ENCODE peak calls at places on chromosomes 13 and 19, in ten cellular contexts. H, E, M, G, S, O, X, J, A and Q are unnamed samples. For H3K4me1, the result is how much of the 10 kb centered on the place peaks cover.

GRCh38 chr13:23934481-23934880 is 37.2 kb upstream of the C1QTNF9B start:
- DNase-seq in O (no peak), H (no peak), M (no peak), G (peak), X (no peak), J (no peak), S (no peak), A (no peak), E (no peak), Q (no peak)

GRCh38 chr13:41061914-41062837 is 867 bp downstream of the WBP4 start:
- DNase-seq in H (no peak), S (no peak), J (peak), E (no peak), A (peak), M (no peak), X (no peak), G (peak), O (no peak), Q (peak)

GRCh38 chr19:16351133-16351809 is 26.6 kb downstream of the KLF2 start:
- DNase-seq in M (no peak), G (no peak), E (no peak), J (no peak), A (peak), X (no peak), O (no peak), S (no peak), H (no peak), Q (no peak)

GRCh38 chr19:30927705-30928104 is 421.5 kb downstream of the TSHZ3 start:
- DNase-seq in O (no peak), J (no peak), G (no peak), S (no peak), E (no peak), H (no peak), A (no peak), M (no peak), X (no peak), Q (no peak)

GRCh38 chr13:89267734-89268133 is 1596.6 kb downstream of the SLITRK5 start:
- DNase-seq in X (no peak), H (peak), G (peak), M (no peak), S (no peak), A (no peak), O (no peak), J (no peak), E (no peak), Q (no peak)

GRCh38 chr13:25916119-25916518 is 135.7 kb downstream of the SHISA2 start:
- DNase-seq in H (no peak), G (no peak), A (no peak), M (no peak), X (no peak), S (no peak), J (no peak), E (no peak), O (no peak), Q (no peak)

GRCh38 chr13:45441633-45442032 is 23.1 kb upstream of the COG3 start:
- DNase-seq in M (no peak), J (no peak), A (no peak), E (no peak), X (no peak), H (peak), G (peak), O (no peak), S (no peak), Q (no peak)

GRCh38 chr19:45496349-45496953 is 396 bp downstream of the RTN2 start:
- DNase-seq in M (peak), H (no peak), S (no peak), O (no peak), E (peak), G (no peak), J (no peak), X (no peak), A (peak), Q (peak)

GRCh38 chr19:29965529-29965928 is 23.5 kb downstream of the URI1 start:
- DNase-seq in M (no peak), E (no peak), A (no peak), X (no peak), O (no peak), G (peak), H (no peak), S (no peak), J (no peak), Q (no peak)

GRCh38 chr13:41224113-41225110 is 30.0 kb upstream of the KBTBD7 start:
- DNase-seq in M (no peak), E (no peak), X (no peak), H (peak), A (no peak), O (no peak), J (no peak), G (peak), S (no peak), Q (no peak)

GRCh38 chr19:13574933-13575332 is 68.7 kb upstream of the CACNA1A start:
- DNase-seq in S (no peak), M (no peak), G (no peak), H (no peak), E (no peak), O (no peak), J (no peak), A (no peak), X (no peak), Q (no peak)

GRCh38 chr19:57675881-57676280 is 5.9 kb upstream of the ZNF551 start:
- DNase-seq in X (no peak), O (no peak), S (no peak), G (no peak), A (no peak), H (no peak), J (no peak), E (no peak), M (no peak), Q (no peak)

GRCh38 chr19:44689290-44690130 is 9.4 kb upstream of the CEACAM16 start:
- DNase-seq in J (peak), M (peak), H (no peak), O (peak), A (peak), G (peak), E (peak), X (peak), S (peak), Q (peak)

GRCh38 chr13:44350775-44351504 is 22.7 kb upstream of the SERP2 start:
- DNase-seq in G (no peak), O (no peak), J (no peak), M (no peak), E (no peak), H (no peak), A (no peak), S (no peak), X (no peak), Q (no peak)

GRCh38 chr13:87677334-87678234 is 6.4 kb downstream of the SLITRK5 start:
- DNase-seq in O (no peak), G (peak), A (peak), J (no peak), E (no peak), X (no peak), H (no peak), M (peak), S (no peak), Q (peak)

GRCh38 chr13:29581666-29582065 is 13.8 kb downstream of the SLC7A1 start:
- DNase-seq in E (no peak), M (no peak), J (no peak), O (no peak), A (no peak), H (no peak), X (no peak), S (no peak), G (no peak), Q (no peak)

GRCh38 chr19:14479985-14480694 is 5.0 kb upstream of the PTGER1 start:
- DNase-seq in H (no peak), J (no peak), A (no peak), E (no peak), G (peak), M (no peak), S (peak), O (peak), X (no peak), Q (peak)

GRCh38 chr19:5805465-5806132 is 732 bp downstream of the NRTN start:
- DNase-seq in E (no peak), H (peak), J (peak), S (no peak), M (peak), O (peak), A (peak), X (peak), G (peak), Q (peak)

GRCh38 chr13:52405369-52405766 is 604 bp downstream of the THSD1 start:
- DNase-seq in S (no peak), H (peak), A (no peak), G (no peak), O (no peak), M (no peak), X (no peak), J (no peak), E (peak), Q (no peak)

GRCh38 chr19:50330365-50331078 is 1.3 kb upstream of the KCNC3 start:
- DNase-seq in H (no peak), X (peak), O (peak), E (peak), M (peak), J (peak), G (no peak), A (peak), S (peak), Q (peak)

GRCh38 chr13:112140366-112140765 is 73.4 kb downstream of the SOX1 start:
- DNase-seq in G (no peak), S (no peak), A (no peak), O (no peak), E (no peak), X (no peak), H (no peak), M (no peak), J (no peak), Q (no peak)

GRCh38 chr13:112719556-112719955 is 29.7 kb downstream of the ATP11A start:
- DNase-seq in J (no peak), X (no peak), E (no peak), G (no peak), A (no peak), S (no peak), H (no peak), O (no peak), M (no peak), Q (no peak)

GRCh38 chr19:57830071-57830602 is at the start of gene ZNF587B:
- DNase-seq in M (peak), H (peak), X (peak), J (peak), G (peak), S (no peak), O (peak), E (peak), A (peak), Q (peak)

GRCh38 chr13:102742506-102742905 is 31.1 kb downstream of the TEX30 start:
- DNase-seq in S (no peak), H (no peak), E (no peak), O (no peak), X (no peak), G (no peak), A (no peak), M (no peak), J (no peak), Q (no peak)

GRCh38 chr19:2255982-2256685 is at the start of gene JSRP1:
- DNase-seq in O (no peak), J (no peak), G (no peak), A (no peak), X (no peak), E (peak), S (no peak), H (no peak), M (no peak), Q (no peak)

GRCh38 chr19:3027292-3027691 is 1.8 kb downstream of the TLE2 start:
- DNase-seq in E (no peak), X (no peak), H (no peak), A (no peak), J (no peak), O (no peak), G (no peak), S (no peak), M (no peak), Q (no peak)

DNA sequence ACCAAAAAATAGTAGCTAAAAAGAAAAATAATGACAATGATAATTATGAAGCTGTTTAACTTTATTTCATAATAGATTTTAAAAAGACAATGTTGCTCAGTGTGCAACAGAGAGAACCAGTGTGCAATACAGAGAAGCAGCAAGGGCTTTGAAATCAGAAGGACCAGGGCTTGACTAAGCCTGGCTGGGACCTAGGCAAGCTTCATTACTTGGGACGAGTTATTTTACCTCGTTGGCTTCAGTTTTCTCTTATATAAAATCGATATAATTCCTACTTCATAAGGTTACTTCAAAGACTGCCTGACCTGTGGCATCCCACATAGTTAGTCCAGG is 56.9 kb downstream of the MBNL2 start:
- DNase-seq in M (no peak), H (no peak), J (no peak), E (no peak), X (no peak), G (no peak), O (no peak), A (no peak), S (no peak), Q (no peak)
- H3K4me1 ChIP-seq in M (under half), H (half or more), J (under half), E (half or more), X (half or more), G (under half), O (half or more), A (half or more), S (under half), Q (under half)

GRCh38 chr13:34358811-34359513 is 541.0 kb downstream of the RFC3 start:
- DNase-seq in S (no peak), M (no peak), A (no peak), J (no peak), X (no peak), O (no peak), G (peak), H (peak), E (no peak), Q (no peak)
- H3K4me1 ChIP-seq in S (under half), M (under half), A (under half), J (under half), X (under half), O (under half), G (under half), H (under half), E (under half), Q (under half)

GRCh38 chr13:113862191-113862765 is 1.6 kb downstream of the GAS6 start:
- DNase-seq in X (no peak), J (no peak), O (no peak), H (peak), G (peak), S (no peak), M (peak), A (no peak), E (peak), Q (no peak)

GRCh38 chr13:113859311-113860050 is 4.4 kb downstream of the GAS6 start:
- DNase-seq in O (no peak), M (no peak), A (no peak), S (no peak), H (no peak), E (no peak), J (no peak), G (no peak), X (no peak), Q (no peak)

GRCh38 chr13:113860579-113861432 is 3.1 kb downstream of the GAS6 start:
- DNase-seq in H (no peak), S (no peak), X (no peak), A (peak), G (no peak), J (no peak), E (no peak), O (no peak), M (peak), Q (no peak)

GRCh38 chr13:113861433-113862030 is 2.3 kb downstream of the GAS6 start:
- DNase-seq in S (no peak), G (no peak), O (no peak), H (peak), X (no peak), E (peak), A (no peak), J (no peak), M (peak), Q (no peak)

DNA sequence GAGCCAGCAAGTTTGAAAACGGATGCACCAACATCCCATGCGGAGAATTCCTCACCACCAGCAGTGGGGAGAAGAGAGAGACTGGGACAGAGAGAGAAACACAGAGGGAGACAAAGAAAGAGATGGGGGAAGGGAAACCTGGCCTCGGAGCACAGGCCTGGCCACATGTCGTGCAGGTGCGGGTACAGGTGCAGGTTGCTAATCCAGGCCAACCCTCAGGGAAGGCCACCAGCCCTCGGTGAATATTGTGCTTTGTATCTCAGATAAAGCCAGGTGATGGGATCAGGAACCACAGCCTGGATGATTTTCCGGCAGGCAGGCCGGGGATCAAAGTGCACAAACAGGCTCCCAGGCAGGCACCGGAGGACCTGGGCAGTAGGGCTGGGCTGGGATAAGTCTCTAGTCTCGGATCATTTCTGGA is 3.8 kb downstream of the GAS6 start:
- DNase-seq in O (no peak), H (no peak), J (no peak), E (no peak), M (peak), A (peak), X (no peak), G (no peak), S (no peak), Q (no peak)
- H3K4me1 ChIP-seq in O (half or more), H (half or more), J (under half), E (half or more), M (half or more), A (under half), X (under half), G (under half), S (under half), Q (under half)

DNA sequence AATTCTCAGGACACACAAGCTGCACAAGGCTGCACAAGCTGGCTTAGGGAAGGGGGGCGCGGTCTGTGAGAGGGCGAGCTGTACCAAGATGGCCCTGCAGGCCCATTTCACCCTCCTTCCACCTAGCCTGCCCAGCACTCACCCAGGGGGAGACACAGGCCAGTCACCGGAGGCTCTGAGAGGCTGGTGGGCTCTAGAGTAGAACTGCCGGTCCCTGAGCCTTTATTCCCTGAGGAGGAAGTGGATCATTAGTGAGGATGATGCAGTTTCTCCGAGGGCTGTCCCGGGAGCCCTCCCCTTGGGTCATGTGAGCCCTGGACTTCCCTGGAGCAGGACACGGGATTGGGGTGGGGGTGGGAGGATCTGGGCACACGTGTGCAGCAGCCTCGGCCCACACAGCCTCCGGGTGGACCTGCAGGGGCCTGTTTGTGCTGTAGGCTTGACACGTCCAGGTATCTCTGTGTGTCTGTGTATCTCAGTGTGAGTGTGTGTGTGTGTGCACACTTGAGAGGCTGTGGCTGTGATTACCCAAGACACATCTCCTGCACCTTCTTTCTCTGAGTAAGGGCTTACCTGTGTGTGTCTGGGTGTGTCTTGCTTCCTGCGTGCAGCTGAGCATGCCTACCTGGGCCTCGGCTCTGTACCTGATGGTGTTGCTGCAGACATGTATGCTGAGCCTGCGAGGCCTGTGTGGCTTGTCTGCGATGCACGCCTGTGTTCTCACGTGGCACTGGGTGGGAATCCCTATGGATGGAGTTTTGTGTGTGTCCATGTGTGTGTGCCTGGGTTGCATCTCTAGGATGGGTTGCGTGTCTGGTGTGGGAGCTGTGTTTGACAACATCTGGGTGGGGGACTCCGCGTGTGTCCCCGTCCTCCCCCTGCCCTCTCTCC is at the start of gene ACP5:
- DNase-seq in M (peak), H (peak), X (no peak), A (no peak), E (no peak), S (no peak), J (no peak), G (no peak), O (no peak), Q (no peak)
- H3K4me1 ChIP-seq in M (under half), H (under half), X (under half), A (under half), E (under half), S (under half), J (under half), G (under half), O (under half), Q (under half)

DNA sequence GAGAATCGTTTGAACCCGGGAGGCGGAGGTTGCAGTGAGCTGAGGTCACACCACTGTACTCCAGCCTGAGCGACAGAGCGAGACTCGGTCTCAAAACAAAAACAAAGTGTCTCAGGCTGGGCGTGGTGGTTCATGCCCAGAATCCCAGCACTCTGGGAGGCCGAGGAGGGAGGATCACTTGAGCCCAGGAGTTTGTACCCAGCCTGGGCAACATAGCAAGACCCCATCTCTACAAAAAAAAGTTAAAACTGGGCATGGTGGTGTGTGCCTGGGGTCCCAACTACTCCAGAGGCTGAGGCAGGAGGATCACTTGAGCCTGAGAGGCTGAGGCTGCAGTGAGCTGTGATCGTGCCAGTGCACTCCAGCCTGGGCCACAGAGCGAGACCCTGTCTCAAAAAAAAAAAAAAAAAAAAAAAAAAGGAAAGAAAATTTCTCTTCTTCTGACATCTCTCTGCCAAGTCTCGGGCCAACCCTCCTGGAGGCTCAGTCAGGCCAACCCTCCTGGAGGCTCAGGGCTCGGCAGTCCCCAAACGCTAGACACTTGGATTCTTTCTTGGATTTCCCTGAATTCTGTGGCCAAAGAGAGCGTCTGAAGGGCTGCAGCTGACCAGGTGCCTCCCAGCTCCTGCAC is 26.3 kb downstream of the ARID3A start:
- DNase-seq in E (no peak), O (no peak), J (no peak), G (no peak), M (no peak), H (no peak), S (no peak), A (peak), X (no peak), Q (no peak)
- H3K4me1 ChIP-seq in E (under half), O (under half), J (under half), G (under half), M (under half), H (under half), S (under half), A (half or more), X (under half), Q (under half)